ENCODE peak calls at places on chromosomes 2 and 18, in seven cellular contexts. B is T-helper 1 cell, L is dermis blood vessel endothelial cell, A is AG08395, Y is fibroblast of villous mesenchyme, D is neural progenitor cell, X is NCI-H1930. E is an unnamed sample.

GRCh38 chr18:47754311-47755101 is 176.0 kb downstream of the SMAD2 start:
- DNase-seq in B (peak; percentile 29), L (peak; percentile 57), A (peak; percentile 17), Y (peak; percentile 9), D (peak; percentile 83), X (peak; percentile 90), E (peak; percentile 30)

GRCh38 chr2:240502430-240503121 is 55.2 kb downstream of the ANKMY1 start:
- DNase-seq in B (no peak), L (no peak), A (no peak), Y (no peak), D (no peak), X (no peak), E (no peak)

GRCh38 chr2:30232027-30232800 is 880 bp downstream of the LBH start:
- DNase-seq in B (peak; percentile 77), L (peak; percentile 35), A (peak; percentile 52), Y (peak; percentile 30), D (peak; percentile 69), X (no peak), E (peak; percentile 53)

GRCh38 chr18:9333441-9334350 is 877 bp upstream of the TWSG1 start:
- DNase-seq in B (peak; percentile 2), L (peak; percentile 79), A (no peak), Y (no peak), D (peak; percentile 85), X (no peak), E (no peak)

GRCh38 chr2:240893363-240893828 is 2.6 kb downstream of the MAB21L4 start:
- DNase-seq in B (no peak), L (no peak), A (peak; percentile 60), Y (no peak), D (peak; percentile 85), X (no peak), E (no peak)

GRCh38 chr2:222239945-222240675 is 58.7 kb downstream of the PAX3 start:
- DNase-seq in B (no peak), L (no peak), A (no peak), Y (no peak), D (peak; percentile 84), X (no peak), E (no peak)

GRCh38 chr2:120177011-120177621 is 46.1 kb downstream of the TMEM185B start:
- DNase-seq in B (peak; percentile 66), L (peak; percentile 68), A (no peak), Y (no peak), D (peak; percentile 10), X (no peak), E (no peak)

GRCh38 chr2:229922449-229923386 is at the start of gene FBXO36:
- DNase-seq in B (peak; percentile 87), L (peak; percentile 89), A (peak; percentile 51), Y (peak; percentile 63), D (peak; percentile 95), X (peak; percentile 90), E (peak; percentile 80)

GRCh38 chr2:218851286-218851685 is 8.3 kb upstream of the WNT6 start:
- DNase-seq in B (no peak), L (no peak), A (no peak), Y (no peak), D (no peak), X (no peak), E (no peak)

GRCh38 chr18:22412502-22412901 is 5.2 kb downstream of the CTAGE1 start:
- DNase-seq in B (no peak), L (no peak), A (peak; percentile 50), Y (peak; percentile 63), D (no peak), X (no peak), E (peak; percentile 57)

GRCh38 chr2:19362094-19362649 is 3.7 kb upstream of the OSR1 start:
- DNase-seq in B (no peak), L (peak; percentile 48), A (no peak), Y (peak; percentile 55), D (no peak), X (no peak), E (peak; percentile 36)

GRCh38 chr18:74496508-74497307 is 545 bp downstream of the CNDP2 start:
- DNase-seq in B (no peak), L (peak; percentile 70), A (peak; percentile 64), Y (peak; percentile 57), D (peak; percentile 71), X (peak; percentile 31), E (peak; percentile 68)

GRCh38 chr2:10009811-10010781 is 33.3 kb upstream of the KLF11 start:
- DNase-seq in B (no peak), L (no peak), A (peak; percentile 78), Y (peak; percentile 82), D (no peak), X (no peak), E (peak; percentile 74)

GRCh38 chr2:130852521-130853115 is 15.9 kb downstream of the ARHGEF4 start:
- DNase-seq in B (no peak), L (no peak), A (no peak), Y (no peak), D (no peak), X (no peak), E (no peak)

GRCh38 chr18:22865354-22866116 is 67.6 kb upstream of the RBBP8 start:
- DNase-seq in B (no peak), L (no peak), A (no peak), Y (no peak), D (no peak), X (no peak), E (no peak)

GRCh38 chr2:1973636-1974035 is 229.3 kb upstream of the PXDN start:
- DNase-seq in B (no peak), L (no peak), A (no peak), Y (no peak), D (no peak), X (no peak), E (no peak)

GRCh38 chr2:197576631-197577030 is 60.8 kb downstream of the MOB4 start:
- DNase-seq in B (no peak), L (no peak), A (peak; percentile 38), Y (peak; percentile 70), D (no peak), X (no peak), E (no peak)

GRCh38 chr2:241193276-241193675 is 4.8 kb downstream of the ANO7 start:
- DNase-seq in B (no peak), L (no peak), A (no peak), Y (no peak), D (no peak), X (no peak), E (no peak)

GRCh38 chr18:13216732-13217465 is 1.7 kb upstream of the LDLRAD4 start:
- DNase-seq in B (peak; percentile 22), L (peak; percentile 64), A (no peak), Y (no peak), D (peak; percentile 75), X (peak; percentile 4), E (no peak)

GRCh38 chr2:18436408-18437077 is 123.9 kb downstream of the RDH14 start:
- DNase-seq in B (no peak), L (no peak), A (no peak), Y (no peak), D (no peak), X (no peak), E (peak; percentile 48)

GRCh38 chr2:196335238-196335637 is 163.9 kb upstream of the STK17B start:
- DNase-seq in B (no peak), L (peak; percentile 60), A (peak; percentile 71), Y (peak; percentile 34), D (no peak), X (no peak), E (peak; percentile 89)

GRCh38 chr2:197107291-197108269 is 181.1 kb upstream of the PGAP1 start:
- DNase-seq in B (no peak), L (peak; percentile 36), A (peak; percentile 53), Y (peak; percentile 88), D (no peak), X (no peak), E (peak; percentile 85)

GRCh38 chr2:169080250-169081035 is 11.1 kb downstream of the DHRS9 start:
- DNase-seq in B (no peak), L (no peak), A (no peak), Y (no peak), D (no peak), X (no peak), E (peak; percentile 64)

GRCh38 chr2:240469239-240469636 is 33.8 kb downstream of the GPC1 start:
- DNase-seq in B (no peak), L (no peak), A (no peak), Y (no peak), D (peak; percentile 24), X (no peak), E (no peak)

GRCh38 chr2:231138699-231139098 is 13.9 kb upstream of the HTR2B start:
- DNase-seq in B (no peak), L (no peak), A (no peak), Y (peak; percentile 47), D (no peak), X (no peak), E (no peak)

GRCh38 chr2:19859565-19859964 is 42.2 kb downstream of the TTC32 start:
- DNase-seq in B (no peak), L (no peak), A (no peak), Y (no peak), D (no peak), X (no peak), E (no peak)